ENCODE peak calls at places on chromosomes 12 and 14, in five cellular contexts. X is nephron progenitor cell, Y is naive B cell, H is ovary, O is SW 1271. J is an unnamed sample.

GRCh38 chr14:85088231-85088630 is 441.7 kb upstream of the FLRT2 start:
- DNase-seq in X (no peak), Y (no peak), H (no peak), O (no peak), J (peak)

GRCh38 chr14:72790887-72791566 is 102.9 kb downstream of the DPF3 start:
- DNase-seq in X (no peak), Y (no peak), H (no peak), O (no peak), J (no peak)

GRCh38 chr12:106179086-106179485 is 40.3 kb upstream of the NUAK1 start:
- DNase-seq in X (peak), Y (no peak), H (peak), O (no peak), J (peak)

GRCh38 chr12:77940566-77940965 is 109.9 kb downstream of the NAV3 start:
- DNase-seq in X (no peak), Y (no peak), H (no peak), O (no peak), J (peak)

GRCh38 chr14:59130472-59130871 is 58.0 kb upstream of the DAAM1 start:
- DNase-seq in X (no peak), Y (no peak), H (no peak), O (no peak), J (no peak)

GRCh38 chr12:70853326-70853725 is 67.2 kb downstream of the PTPRR start:
- DNase-seq in X (no peak), Y (no peak), H (peak), O (no peak), J (peak)

GRCh38 chr14:68796418-68797101 is 3.7 kb upstream of the ZFP36L1 start:
- DNase-seq in X (no peak), Y (no peak), H (no peak), O (no peak), J (no peak)

GRCh38 chr12:76688001-76688400 is 75.9 kb upstream of the ZDHHC17 start:
- DNase-seq in X (no peak), Y (no peak), H (no peak), O (no peak), J (peak)

GRCh38 chr12:114476159-114476558 is 70.2 kb upstream of the TBX5 start:
- DNase-seq in X (no peak), Y (no peak), H (no peak), O (no peak), J (peak)